ENCODE peak calls at places on chromosomes 4 and X, in ten cellular contexts. One of them, this sample, is unnamed.

GRCh38 chr4:108107729-108108382 is 60.9 kb downstream of the LEF1 start:
- DNase-seq in HepG2: no peak
- DNase-seq in erythroblast: peak; percentile 15
- DNase-seq in endothelial cell of umbilical vein: no peak
- DNase-seq in tibial nerve: no peak
- DNase-seq in stomach: no peak
- DNase-seq in A549: no peak
- DNase-seq in breast epithelium: no peak
- DNase-seq in H54: no peak
- DNase-seq in HCT116: no peak
- DNase-seq in this sample: no peak

GRCh38 chrX:7889680-7890079 is 37.5 kb downstream of the PNPLA4 start:
- DNase-seq in erythroblast: no peak
- DNase-seq in A549: no peak
- DNase-seq in endothelial cell of umbilical vein: no peak
- DNase-seq in HepG2: no peak
- DNase-seq in H54: no peak
- DNase-seq in stomach: no peak
- DNase-seq in HCT116: no peak
- DNase-seq in breast epithelium: no peak
- DNase-seq in tibial nerve: no peak
- DNase-seq in this sample: no peak

GRCh38 chr4:78168029-78168428 is 110.9 kb downstream of the FRAS1 start:
- DNase-seq in tibial nerve: no peak
- DNase-seq in endothelial cell of umbilical vein: no peak
- DNase-seq in erythroblast: no peak
- DNase-seq in HepG2: peak; percentile 39
- DNase-seq in H54: no peak
- DNase-seq in A549: no peak
- DNase-seq in breast epithelium: no peak
- DNase-seq in HCT116: no peak
- DNase-seq in stomach: no peak
- DNase-seq in this sample: no peak

GRCh38 chrX:123797543-123798447 is 62.1 kb upstream of the XIAP start:
- DNase-seq in HepG2: peak; percentile 66
- DNase-seq in A549: no peak
- DNase-seq in tibial nerve: no peak
- DNase-seq in endothelial cell of umbilical vein: no peak
- DNase-seq in breast epithelium: no peak
- DNase-seq in H54: no peak
- DNase-seq in stomach: no peak
- DNase-seq in HCT116: no peak
- DNase-seq in erythroblast: no peak
- DNase-seq in this sample: no peak

GRCh38 chr4:110487873-110488272 is 11.9 kb downstream of the ENPEP start:
- DNase-seq in stomach: no peak
- DNase-seq in HCT116: no peak
- DNase-seq in H54: no peak
- DNase-seq in endothelial cell of umbilical vein: no peak
- DNase-seq in breast epithelium: no peak
- DNase-seq in HepG2: peak; percentile 56
- DNase-seq in tibial nerve: no peak
- DNase-seq in erythroblast: no peak
- DNase-seq in A549: no peak
- DNase-seq in this sample: no peak

GRCh38 chr4:121726642-121727268 is 30.0 kb upstream of the ANXA5 start:
- DNase-seq in tibial nerve: peak; percentile 28
- DNase-seq in H54: no peak
- DNase-seq in A549: peak; percentile 29
- DNase-seq in endothelial cell of umbilical vein: peak; percentile 79
- DNase-seq in HepG2: peak; percentile 64
- DNase-seq in HCT116: peak; percentile 61
- DNase-seq in stomach: no peak
- DNase-seq in erythroblast: peak; percentile 64
- DNase-seq in breast epithelium: no peak
- DNase-seq in this sample: no peak

GRCh38 chr4:182142146-182143085 is 100.8 kb upstream of the TENM3 start:
- DNase-seq in endothelial cell of umbilical vein: no peak
- DNase-seq in HCT116: no peak
- DNase-seq in stomach: no peak
- DNase-seq in A549: no peak
- DNase-seq in H54: no peak
- DNase-seq in HepG2: no peak
- DNase-seq in erythroblast: no peak
- DNase-seq in breast epithelium: no peak
- DNase-seq in tibial nerve: no peak
- DNase-seq in this sample: no peak

GRCh38 chrX:106894392-106894909 is 8.7 kb downstream of the RIPPLY1 start:
- DNase-seq in A549: peak; percentile 50
- DNase-seq in HCT116: peak; percentile 63
- DNase-seq in tibial nerve: peak; percentile 20
- DNase-seq in H54: peak; percentile 30
- DNase-seq in breast epithelium: peak; percentile 34
- DNase-seq in endothelial cell of umbilical vein: peak; percentile 57
- DNase-seq in HepG2: peak; percentile 60
- DNase-seq in erythroblast: peak; percentile 40
- DNase-seq in stomach: peak; percentile 56
- DNase-seq in this sample: no peak

GRCh38 chrX:153338836-153339235 is 4.9 kb downstream of the ZNF275 start:
- DNase-seq in breast epithelium: no peak
- DNase-seq in tibial nerve: no peak
- DNase-seq in A549: no peak
- DNase-seq in erythroblast: no peak
- DNase-seq in HepG2: no peak
- DNase-seq in HCT116: no peak
- DNase-seq in H54: no peak
- DNase-seq in stomach: no peak
- DNase-seq in endothelial cell of umbilical vein: no peak
- DNase-seq in this sample: no peak

GRCh38 chrX:153339662-153340061 is 5.7 kb downstream of the ZNF275 start:
- DNase-seq in HepG2: no peak
- DNase-seq in breast epithelium: no peak
- DNase-seq in endothelial cell of umbilical vein: no peak
- DNase-seq in A549: no peak
- DNase-seq in HCT116: no peak
- DNase-seq in tibial nerve: no peak
- DNase-seq in H54: no peak
- DNase-seq in erythroblast: peak; percentile 59
- DNase-seq in stomach: no peak
- DNase-seq in this sample: no peak

GRCh38 chrX:153336128-153336894 is 2.4 kb downstream of the ZNF275 start:
- DNase-seq in A549: no peak
- DNase-seq in erythroblast: no peak
- DNase-seq in stomach: no peak
- DNase-seq in HepG2: no peak
- DNase-seq in endothelial cell of umbilical vein: no peak
- DNase-seq in tibial nerve: no peak
- DNase-seq in breast epithelium: no peak
- DNase-seq in HCT116: no peak
- DNase-seq in H54: no peak
- DNase-seq in this sample: no peak

GRCh38 chrX:153334654-153335295 is 822 bp downstream of the ZNF275 start:
- DNase-seq in H54: no peak
- DNase-seq in endothelial cell of umbilical vein: no peak
- DNase-seq in breast epithelium: no peak
- DNase-seq in stomach: no peak
- DNase-seq in HCT116: no peak
- DNase-seq in tibial nerve: no peak
- DNase-seq in HepG2: no peak
- DNase-seq in erythroblast: no peak
- DNase-seq in A549: no peak
- DNase-seq in this sample: no peak

DNA sequence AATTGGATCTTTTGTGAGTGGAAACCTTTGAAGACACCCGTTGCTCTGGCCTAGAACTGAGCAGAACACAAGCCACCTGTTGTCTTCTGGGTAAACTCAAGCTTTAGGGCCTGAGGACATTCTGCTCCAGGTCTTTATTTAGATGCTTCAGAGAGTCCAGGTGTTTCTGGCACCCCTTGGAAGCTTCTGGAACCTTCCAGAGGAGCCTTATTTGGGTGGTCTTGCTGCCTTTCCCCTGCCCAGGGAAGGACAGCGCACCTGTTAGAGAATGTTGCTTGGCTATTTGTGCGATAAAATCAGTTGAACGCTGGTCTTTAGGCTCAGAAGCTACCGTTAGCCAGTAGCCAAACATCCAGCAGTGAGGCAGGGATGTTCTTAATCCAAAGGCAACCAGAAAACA is 3.0 kb downstream of the ZNF275 start:
- DNase-seq in stomach: no peak
- DNase-seq in erythroblast: no peak
- DNase-seq in HCT116: no peak
- DNase-seq in tibial nerve: no peak
- DNase-seq in endothelial cell of umbilical vein: no peak
- DNase-seq in HepG2: no peak
- DNase-seq in H54: no peak
- DNase-seq in breast epithelium: no peak
- DNase-seq in A549: no peak
- DNase-seq in this sample: no peak
- TF ChIP-seq POLR2A in stomach: no peak
- TF ChIP-seq POLR2A in erythroblast: no peak
- TF ChIP-seq POLR2A in HCT116: no peak
- TF ChIP-seq POLR2A in tibial nerve: no peak
- TF ChIP-seq POLR2A in endothelial cell of umbilical vein: no peak
- TF ChIP-seq POLR2A in HepG2: no peak
- TF ChIP-seq POLR2A in H54: no peak
- TF ChIP-seq POLR2A in breast epithelium: no peak
- TF ChIP-seq POLR2A in A549: no peak
- TF ChIP-seq POLR2A in this sample: no peak

GRCh38 chr4:124712417-124713212 is at the start of gene ANKRD50:
- DNase-seq in erythroblast: peak; percentile 93
- DNase-seq in HCT116: peak; percentile 81
- DNase-seq in H54: peak; percentile 64
- DNase-seq in breast epithelium: peak; percentile 85
- DNase-seq in endothelial cell of umbilical vein: peak; percentile 96
- DNase-seq in tibial nerve: peak; percentile 79
- DNase-seq in HepG2: peak; percentile 74
- DNase-seq in A549: peak; percentile 64
- DNase-seq in stomach: peak; percentile 83
- DNase-seq in this sample: peak; percentile 97

GRCh38 chr4:124710253-124710849 is 2.2 kb downstream of the ANKRD50 start:
- DNase-seq in A549: no peak
- DNase-seq in erythroblast: no peak
- DNase-seq in H54: no peak
- DNase-seq in breast epithelium: no peak
- DNase-seq in HepG2: no peak
- DNase-seq in stomach: no peak
- DNase-seq in endothelial cell of umbilical vein: peak; percentile 53
- DNase-seq in HCT116: no peak
- DNase-seq in tibial nerve: no peak
- DNase-seq in this sample: no peak

GRCh38 chr4:124710911-124711310 is 1.6 kb downstream of the ANKRD50 start:
- DNase-seq in stomach: peak; percentile 31
- DNase-seq in A549: no peak
- DNase-seq in HCT116: no peak
- DNase-seq in endothelial cell of umbilical vein: peak; percentile 50
- DNase-seq in tibial nerve: no peak
- DNase-seq in HepG2: no peak
- DNase-seq in erythroblast: no peak
- DNase-seq in breast epithelium: no peak
- DNase-seq in H54: no peak
- DNase-seq in this sample: no peak

GRCh38 chr4:124713213-124713592 is 671 bp upstream of the ANKRD50 start:
- DNase-seq in HCT116: peak; percentile 79
- DNase-seq in HepG2: peak; percentile 80
- DNase-seq in breast epithelium: peak; percentile 50
- DNase-seq in stomach: peak; percentile 51
- DNase-seq in H54: peak; percentile 35
- DNase-seq in A549: peak; percentile 63
- DNase-seq in endothelial cell of umbilical vein: peak; percentile 81
- DNase-seq in tibial nerve: peak; percentile 57
- DNase-seq in erythroblast: peak; percentile 88
- DNase-seq in this sample: peak; percentile 80

GRCh38 chr4:124711469-124712416 is 789 bp downstream of the ANKRD50 start:
- DNase-seq in stomach: peak; percentile 55
- DNase-seq in H54: peak; percentile 49
- DNase-seq in breast epithelium: peak; percentile 27
- DNase-seq in tibial nerve: peak; percentile 57
- DNase-seq in HCT116: peak; percentile 41
- DNase-seq in erythroblast: peak; percentile 72
- DNase-seq in A549: peak; percentile 66
- DNase-seq in HepG2: peak; percentile 41
- DNase-seq in endothelial cell of umbilical vein: peak; percentile 77
- DNase-seq in this sample: no peak
- TF ChIP-seq POLR2A in stomach: no peak
- TF ChIP-seq POLR2A in H54: peak; percentile 59
- TF ChIP-seq POLR2A in breast epithelium: no peak
- TF ChIP-seq POLR2A in tibial nerve: no peak
- TF ChIP-seq POLR2A in HCT116: no peak
- TF ChIP-seq POLR2A in erythroblast: no peak
- TF ChIP-seq POLR2A in A549: no peak
- TF ChIP-seq POLR2A in HepG2: no peak
- TF ChIP-seq POLR2A in endothelial cell of umbilical vein: peak; percentile 81
- TF ChIP-seq POLR2A in this sample: no peak

GRCh38 chrX:39771089-39771488 is 326.7 kb downstream of the BCOR start:
- DNase-seq in A549: no peak
- DNase-seq in breast epithelium: no peak
- DNase-seq in endothelial cell of umbilical vein: no peak
- DNase-seq in H54: no peak
- DNase-seq in stomach: no peak
- DNase-seq in tibial nerve: no peak
- DNase-seq in HCT116: no peak
- DNase-seq in erythroblast: no peak
- DNase-seq in HepG2: no peak
- DNase-seq in this sample: no peak

GRCh38 chrX:39773923-39774803 is 323.6 kb downstream of the BCOR start:
- DNase-seq in breast epithelium: no peak
- DNase-seq in HepG2: no peak
- DNase-seq in H54: no peak
- DNase-seq in erythroblast: no peak
- DNase-seq in HCT116: no peak
- DNase-seq in A549: no peak
- DNase-seq in stomach: no peak
- DNase-seq in tibial nerve: no peak
- DNase-seq in endothelial cell of umbilical vein: peak; percentile 53
- DNase-seq in this sample: no peak

GRCh38 chrX:39769748-39770147 is 328.0 kb downstream of the BCOR start:
- DNase-seq in breast epithelium: no peak
- DNase-seq in HCT116: no peak
- DNase-seq in erythroblast: no peak
- DNase-seq in endothelial cell of umbilical vein: no peak
- DNase-seq in HepG2: no peak
- DNase-seq in stomach: no peak
- DNase-seq in tibial nerve: no peak
- DNase-seq in H54: no peak
- DNase-seq in A549: no peak
- DNase-seq in this sample: no peak

GRCh38 chrX:39773150-39773549 is 324.6 kb downstream of the BCOR start:
- DNase-seq in tibial nerve: no peak
- DNase-seq in A549: no peak
- DNase-seq in H54: no peak
- DNase-seq in endothelial cell of umbilical vein: no peak
- DNase-seq in erythroblast: no peak
- DNase-seq in breast epithelium: no peak
- DNase-seq in HepG2: no peak
- DNase-seq in HCT116: no peak
- DNase-seq in stomach: no peak
- DNase-seq in this sample: no peak

DNA sequence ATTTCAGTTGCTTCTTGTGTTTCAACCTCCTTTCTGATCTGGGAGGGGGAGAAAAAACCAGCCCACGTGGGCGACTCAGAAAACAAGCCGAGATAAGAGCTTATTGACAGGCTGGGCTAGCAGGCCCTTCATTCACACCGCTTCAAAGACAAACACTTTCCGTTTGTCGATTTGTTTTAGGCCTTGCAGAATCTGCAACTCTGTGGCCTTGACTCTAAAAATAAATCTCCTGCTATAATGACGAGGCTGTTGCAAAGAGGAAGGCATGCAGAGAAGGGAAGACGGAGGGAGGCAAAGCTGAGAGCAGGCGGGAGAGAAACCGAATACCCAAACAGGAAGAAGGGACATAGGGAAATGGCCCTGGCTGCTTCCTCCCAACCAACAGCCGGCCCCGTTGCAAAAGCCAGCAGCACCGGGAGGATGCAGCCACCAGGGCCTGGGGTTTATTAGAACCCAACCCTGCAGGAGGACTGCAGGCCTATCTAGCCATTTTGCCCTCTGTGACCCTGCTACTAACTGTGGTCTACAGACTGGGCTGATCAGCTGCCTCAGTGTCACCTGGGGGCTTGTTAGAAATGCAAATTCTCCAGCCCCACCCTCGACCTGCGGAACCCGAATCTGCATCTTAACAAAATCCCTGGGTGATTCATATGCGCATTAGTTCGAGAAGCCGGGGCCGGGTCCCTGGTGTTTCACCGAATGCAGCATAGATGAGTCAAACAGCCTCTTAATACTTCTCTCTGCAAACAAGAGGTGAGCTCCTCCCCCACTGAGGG is 325.5 kb downstream of the BCOR start:
- DNase-seq in HCT116: no peak
- DNase-seq in stomach: peak; percentile 30
- DNase-seq in tibial nerve: no peak
- DNase-seq in erythroblast: peak; percentile 19
- DNase-seq in H54: peak; percentile 20
- DNase-seq in A549: no peak
- DNase-seq in endothelial cell of umbilical vein: peak; percentile 44
- DNase-seq in breast epithelium: no peak
- DNase-seq in HepG2: peak; percentile 81
- DNase-seq in this sample: peak; percentile 36
- TF ChIP-seq POLR2A in HCT116: no peak
- TF ChIP-seq POLR2A in stomach: no peak
- TF ChIP-seq POLR2A in tibial nerve: no peak
- TF ChIP-seq POLR2A in erythroblast: no peak
- TF ChIP-seq POLR2A in H54: no peak
- TF ChIP-seq POLR2A in A549: no peak
- TF ChIP-seq POLR2A in endothelial cell of umbilical vein: no peak
- TF ChIP-seq POLR2A in breast epithelium: no peak
- TF ChIP-seq POLR2A in HepG2: no peak
- TF ChIP-seq POLR2A in this sample: no peak

GRCh38 chr4:41887322-41887721 is 47.9 kb upstream of the TMEM33 start:
- DNase-seq in H54: no peak
- DNase-seq in stomach: no peak
- DNase-seq in erythroblast: no peak
- DNase-seq in endothelial cell of umbilical vein: no peak
- DNase-seq in A549: no peak
- DNase-seq in tibial nerve: no peak
- DNase-seq in HCT116: no peak
- DNase-seq in breast epithelium: no peak
- DNase-seq in HepG2: no peak
- DNase-seq in this sample: no peak
- TF ChIP-seq POLR2A in H54: no peak
- TF ChIP-seq POLR2A in stomach: no peak
- TF ChIP-seq POLR2A in erythroblast: no peak
- TF ChIP-seq POLR2A in endothelial cell of umbilical vein: no peak
- TF ChIP-seq POLR2A in A549: no peak
- TF ChIP-seq POLR2A in tibial nerve: no peak
- TF ChIP-seq POLR2A in HCT116: no peak
- TF ChIP-seq POLR2A in breast epithelium: no peak
- TF ChIP-seq POLR2A in HepG2: no peak
- TF ChIP-seq POLR2A in this sample: no peak